ENCODE peak calls at places on chromosomes 13 and 19, in six cellular contexts. C is tibial nerve; V is CD8-positive, alpha-beta memory T cell; X is BJ; Z is ascending aorta; U is NT2/D1. L is an unnamed sample.

GRCh38 chr19:14669940-14670339 is 4.7 kb downstream of the ADGRE3 start:
- DNase-seq in C (no peak), V (no peak), X (no peak), Z (no peak), U (no peak), L (no peak)

GRCh38 chr13:111512707-111513106 is 192.3 kb downstream of the TEX29 start:
- DNase-seq in C (no peak), V (no peak), X (no peak), Z (no peak), U (no peak), L (no peak)

GRCh38 chr13:108104736-108105135 is 110.6 kb downstream of the LIG4 start:
- DNase-seq in C (no peak), V (no peak), X (no peak), Z (no peak), U (no peak), L (no peak)

GRCh38 chr13:82758056-82758455 is 1124.2 kb downstream of the SLITRK1 start:
- DNase-seq in C (no peak), V (no peak), X (no peak), Z (no peak), U (peak), L (no peak)

GRCh38 chr13:91724591-91724990 is 326.2 kb downstream of the GPC5 start:
- DNase-seq in C (no peak), V (no peak), X (no peak), Z (no peak), U (no peak), L (no peak)

GRCh38 chr19:40718774-40719391 is 2.0 kb downstream of the ITPKC start:
- DNase-seq in C (peak), V (no peak), X (no peak), Z (no peak), U (no peak), L (no peak)

GRCh38 chr13:29140277-29140676 is 320.1 kb downstream of the MTUS2 start:
- DNase-seq in C (no peak), V (no peak), X (peak), Z (peak), U (no peak), L (peak)

GRCh38 chr13:67147257-67148218 is 82.6 kb downstream of the PCDH9 start:
- DNase-seq in C (no peak), V (no peak), X (peak), Z (no peak), U (peak), L (peak)

GRCh38 chr13:72290962-72291681 is 424.1 kb upstream of the DACH1 start:
- DNase-seq in C (no peak), V (no peak), X (peak), Z (no peak), U (peak), L (peak)

GRCh38 chr13:27851481-27851880 is 59.2 kb downstream of the GSX1 start:
- DNase-seq in C (no peak), V (no peak), X (no peak), Z (no peak), U (no peak), L (no peak)

GRCh38 chr19:1986357-1987162 is 29.0 kb downstream of the BTBD2 start:
- DNase-seq in C (no peak), V (no peak), X (no peak), Z (no peak), U (no peak), L (no peak)

GRCh38 chr19:5637971-5638370 is 15.1 kb downstream of the SAFB start:
- DNase-seq in C (no peak), V (no peak), X (no peak), Z (no peak), U (no peak), L (no peak)

GRCh38 chr13:38866649-38867048 is 124.0 kb downstream of the STOML3 start:
- DNase-seq in C (no peak), V (no peak), X (no peak), Z (no peak), U (no peak), L (no peak)

GRCh38 chr19:42176649-42176989 is 40.9 kb downstream of the DEDD2 start:
- DNase-seq in C (no peak), V (no peak), X (no peak), Z (no peak), U (no peak), L (no peak)

GRCh38 chr13:43244482-43244881 is 221.1 kb downstream of the DNAJC15 start:
- DNase-seq in C (no peak), V (no peak), X (no peak), Z (no peak), U (no peak), L (no peak)

GRCh38 chr19:29855087-29855486 is 43.3 kb downstream of the CCNE1 start:
- DNase-seq in C (no peak), V (no peak), X (no peak), Z (no peak), U (no peak), L (no peak)

GRCh38 chr13:85675508-85675907 is 123.7 kb downstream of the SLITRK6 start:
- DNase-seq in C (no peak), V (no peak), X (no peak), Z (no peak), U (no peak), L (no peak)

GRCh38 chr13:91346848-91347211 is 657 bp upstream of the MIR17HG start:
- DNase-seq in C (no peak), V (peak), X (no peak), Z (no peak), U (no peak), L (no peak)

GRCh38 chr19:47713046-47714021 is at the start of gene EHD2:
- DNase-seq in C (peak), V (no peak), X (no peak), Z (no peak), U (no peak), L (no peak)

GRCh38 chr19:41320185-41320518 is 10.2 kb downstream of the CCDC97 start:
- DNase-seq in C (no peak), V (no peak), X (no peak), Z (no peak), U (no peak), L (no peak)

GRCh38 chr13:50969691-50970090 is 60.1 kb downstream of the RNASEH2B start:
- DNase-seq in C (no peak), V (no peak), X (no peak), Z (no peak), U (peak), L (no peak)

GRCh38 chr13:52001120-52001731 is 10.0 kb downstream of the ATP7B start:
- DNase-seq in C (no peak), V (peak), X (no peak), Z (no peak), U (no peak), L (peak)

GRCh38 chr13:85597790-85598500 is 201.3 kb downstream of the SLITRK6 start:
- DNase-seq in C (no peak), V (no peak), X (no peak), Z (no peak), U (no peak), L (no peak)

GRCh38 chr13:25819856-25820530 is 231.8 kb downstream of the SHISA2 start:
- DNase-seq in C (no peak), V (no peak), X (no peak), Z (no peak), U (no peak), L (no peak)

GRCh38 chr13:34044660-34045080 is 226.7 kb downstream of the RFC3 start:
- DNase-seq in C (no peak), V (no peak), X (peak), Z (no peak), U (no peak), L (peak)

DNA sequence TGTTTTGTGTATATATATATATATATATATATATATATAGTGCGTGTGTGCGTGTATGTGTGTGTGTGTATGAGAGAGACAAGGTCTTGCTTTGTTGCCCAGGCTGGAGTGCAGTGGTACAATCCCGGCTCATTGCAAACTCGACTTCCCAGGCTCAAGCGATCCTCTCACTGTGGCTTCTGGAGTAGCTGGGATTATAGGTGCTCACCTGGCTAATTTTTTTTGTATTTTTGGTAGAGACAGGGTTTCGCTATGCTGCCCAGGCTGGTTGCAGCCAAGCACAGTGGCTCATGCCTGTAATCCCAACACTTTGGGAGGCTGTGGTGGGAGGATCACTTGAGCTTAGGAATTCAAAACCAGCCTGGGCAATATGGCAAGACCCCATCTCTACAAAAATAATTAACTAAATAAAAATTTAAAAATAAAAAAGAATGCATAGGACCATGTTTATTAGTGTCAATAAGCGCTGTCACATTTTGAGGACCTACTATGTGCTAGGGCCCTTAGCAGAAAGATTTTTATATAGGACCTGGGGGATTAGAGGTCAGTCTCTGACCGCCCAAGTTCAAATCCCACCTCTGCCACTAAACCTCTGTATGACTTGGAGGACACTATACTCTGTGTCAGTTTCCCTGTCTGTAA is 1.8 kb downstream of the PVR start:
- DNase-seq in C (no peak), V (no peak), X (no peak), Z (no peak), U (no peak), L (no peak)
- H3K4me3 ChIP-seq in C (no peak), V (no peak), X (peak), Z (peak), U (no peak), L (peak)

GRCh38 chr19:48964205-48965032 is 690 bp upstream of the FTL start:
- DNase-seq in C (no peak), V (no peak), X (no peak), Z (no peak), U (no peak), L (no peak)

GRCh38 chr19:48962849-48963165 is 2.3 kb upstream of the FTL start:
- DNase-seq in C (no peak), V (no peak), X (no peak), Z (no peak), U (no peak), L (no peak)

GRCh38 chr19:48962029-48962848 is 2.9 kb upstream of the FTL start:
- DNase-seq in C (peak), V (peak), X (no peak), Z (no peak), U (no peak), L (no peak)

GRCh38 chr19:48965033-48965805 is at the start of gene FTL:
- DNase-seq in C (peak), V (peak), X (peak), Z (peak), U (peak), L (peak)

DNA sequence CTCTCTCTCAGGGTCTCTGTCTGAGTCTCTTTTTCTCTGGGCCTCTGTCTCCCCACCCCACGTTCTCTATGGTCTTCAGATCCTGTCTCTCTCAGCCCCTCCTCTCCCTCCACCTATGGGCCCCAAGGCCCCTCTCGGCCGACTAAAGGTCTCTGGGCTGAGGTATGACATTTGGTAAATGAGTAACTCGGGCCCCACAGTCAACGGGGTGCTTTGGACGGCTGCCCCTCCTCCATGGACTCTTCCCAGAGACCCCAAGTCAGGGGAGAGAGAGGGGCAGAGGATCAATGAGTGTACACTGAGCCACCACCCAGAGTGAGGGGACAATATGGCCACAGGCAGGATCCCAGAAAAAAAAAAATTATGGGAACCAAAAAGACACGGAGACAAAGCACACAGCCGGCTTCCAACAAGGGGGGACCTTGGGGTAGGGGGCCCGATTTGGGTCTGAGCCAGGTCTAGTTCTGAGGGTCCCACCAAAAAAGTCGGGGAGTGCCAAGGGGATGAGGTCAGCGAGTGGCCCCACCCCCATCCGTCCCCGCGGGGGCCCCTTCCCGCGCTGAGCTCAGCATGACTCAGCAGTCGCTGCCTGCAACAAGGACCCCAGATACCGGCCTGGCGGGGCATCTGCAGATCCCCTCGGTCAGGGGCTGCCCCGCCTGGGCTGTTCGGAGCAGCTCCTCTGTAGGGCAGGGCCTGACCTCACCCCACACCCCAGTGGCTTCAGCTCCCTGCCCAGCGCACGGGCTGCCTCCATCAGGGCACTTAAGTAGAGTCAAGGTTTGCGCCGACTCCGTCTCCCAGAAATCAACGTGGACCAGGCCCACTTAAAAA is 1.5 kb upstream of the FTL start:
- DNase-seq in C (peak), V (no peak), X (no peak), Z (no peak), U (no peak), L (no peak)
- H3K4me3 ChIP-seq in C (peak), V (peak), X (peak), Z (peak), U (peak), L (no peak)

DNA sequence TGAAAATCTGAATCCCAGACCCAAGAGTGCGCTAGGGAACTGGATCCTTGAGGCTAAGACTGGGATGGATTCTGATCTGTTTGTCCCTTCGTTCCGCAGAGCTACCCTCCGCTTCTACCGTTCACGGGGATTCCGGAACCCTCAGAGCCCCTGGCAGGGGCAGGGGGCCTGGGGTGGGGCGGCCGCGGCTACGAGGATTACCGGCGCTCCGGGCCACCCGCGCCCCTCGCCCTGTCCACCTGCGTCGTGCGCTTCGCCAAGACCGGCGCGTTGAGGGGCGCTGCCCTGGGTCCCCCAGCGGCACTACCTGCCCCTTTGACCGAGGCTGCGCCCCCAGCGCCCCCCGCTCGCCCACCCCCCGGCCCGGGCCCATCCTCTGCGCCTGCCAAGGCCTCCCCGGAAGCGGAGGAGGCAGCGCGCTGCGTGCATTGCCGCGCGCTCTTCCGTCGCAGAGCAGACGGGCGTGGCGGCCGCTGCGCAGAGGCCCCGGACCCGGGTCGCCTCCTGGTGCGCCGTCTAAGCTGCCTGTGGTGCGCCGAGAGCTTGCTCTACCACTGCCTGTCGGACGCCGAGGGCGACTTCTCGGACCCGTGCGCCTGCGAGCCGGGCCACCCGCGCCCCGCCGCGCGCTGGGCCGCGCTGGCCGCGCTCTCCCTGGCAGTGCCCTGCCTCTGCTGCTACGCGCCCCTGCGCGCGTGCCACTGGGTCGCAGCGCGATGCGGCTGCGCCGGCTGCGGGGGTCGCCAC is 7.1 kb downstream of the SPRED3 start:
- DNase-seq in C (no peak), V (peak), X (no peak), Z (no peak), U (no peak), L (no peak)
- H3K4me3 ChIP-seq in C (no peak), V (peak), X (no peak), Z (peak), U (no peak), L (no peak)

DNA sequence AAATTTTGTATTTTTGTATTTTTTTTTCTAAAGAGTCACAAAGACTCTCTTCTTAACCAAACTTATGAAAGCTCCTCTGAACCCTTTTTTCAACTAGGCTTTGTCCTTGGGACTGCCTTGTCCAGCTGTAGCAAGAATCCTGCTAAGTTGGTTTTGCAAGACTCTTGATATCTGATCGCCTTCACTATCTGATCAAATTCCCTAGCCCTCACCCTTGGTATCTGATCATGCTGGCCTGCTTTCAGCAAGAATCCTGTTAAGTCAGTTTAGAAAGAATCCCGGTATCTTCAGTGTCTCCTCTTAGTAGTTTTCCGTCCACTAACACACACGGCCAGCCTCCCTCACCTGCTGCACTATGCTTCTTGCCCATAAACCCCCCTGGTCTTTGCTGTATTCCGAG is 1.9 kb upstream of the SIGLEC5 start:
- DNase-seq in C (no peak), V (no peak), X (no peak), Z (no peak), U (no peak), L (no peak)
- H3K4me3 ChIP-seq in C (no peak), V (no peak), X (no peak), Z (no peak), U (no peak), L (no peak)

GRCh38 chr13:113288880-113289279 is 8.2 kb upstream of the LAMP1 start:
- DNase-seq in C (no peak), V (no peak), X (no peak), Z (no peak), U (no peak), L (no peak)

DNA sequence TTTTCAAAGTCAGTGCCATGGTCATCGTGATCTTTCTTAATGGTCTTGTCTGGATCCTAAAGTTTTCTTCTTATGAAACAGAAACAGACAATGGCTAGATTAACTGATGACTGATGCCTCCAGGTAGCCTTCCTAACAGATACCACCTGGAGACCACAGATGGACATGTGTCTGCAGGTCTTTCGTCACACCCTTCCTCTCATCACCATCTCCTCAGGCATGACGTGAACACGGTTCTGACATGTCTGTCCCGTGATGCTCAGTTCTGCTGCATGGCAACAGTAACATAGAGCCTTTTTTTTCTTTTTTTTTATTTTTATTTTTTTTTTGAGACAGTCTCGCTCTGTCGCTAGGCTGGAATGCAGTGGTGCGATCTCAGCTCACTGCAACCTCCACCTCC is 13.1 kb upstream of the LAMP1 start:
- DNase-seq in C (no peak), V (no peak), X (no peak), Z (no peak), U (no peak), L (no peak)
- H3K4me3 ChIP-seq in C (no peak), V (no peak), X (no peak), Z (no peak), U (no peak), L (no peak)

DNA sequence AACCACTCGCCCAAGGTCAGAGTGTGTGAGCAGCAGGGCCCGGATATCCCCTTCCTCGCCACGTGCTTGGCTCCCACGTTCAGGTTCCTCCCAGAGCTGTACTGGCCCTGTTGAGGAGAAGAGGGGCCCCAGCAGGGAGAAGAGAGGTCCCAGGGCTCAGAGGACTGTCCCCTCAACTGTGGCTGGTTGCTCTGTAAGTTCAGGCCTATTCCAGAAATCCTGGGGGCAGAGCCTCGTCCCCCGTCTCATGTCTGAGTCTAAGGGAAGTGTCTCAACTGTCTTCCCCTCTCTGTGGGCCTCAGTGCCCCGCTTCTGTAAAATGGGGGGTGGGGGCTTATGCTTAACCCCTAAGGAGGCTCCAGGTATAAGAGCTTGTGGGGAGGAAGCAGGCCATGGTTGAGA is 3.9 kb downstream of the PPP5C start:
- DNase-seq in C (peak), V (peak), X (no peak), Z (no peak), U (no peak), L (no peak)
- H3K4me3 ChIP-seq in C (no peak), V (peak), X (no peak), Z (peak), U (no peak), L (no peak)

DNA sequence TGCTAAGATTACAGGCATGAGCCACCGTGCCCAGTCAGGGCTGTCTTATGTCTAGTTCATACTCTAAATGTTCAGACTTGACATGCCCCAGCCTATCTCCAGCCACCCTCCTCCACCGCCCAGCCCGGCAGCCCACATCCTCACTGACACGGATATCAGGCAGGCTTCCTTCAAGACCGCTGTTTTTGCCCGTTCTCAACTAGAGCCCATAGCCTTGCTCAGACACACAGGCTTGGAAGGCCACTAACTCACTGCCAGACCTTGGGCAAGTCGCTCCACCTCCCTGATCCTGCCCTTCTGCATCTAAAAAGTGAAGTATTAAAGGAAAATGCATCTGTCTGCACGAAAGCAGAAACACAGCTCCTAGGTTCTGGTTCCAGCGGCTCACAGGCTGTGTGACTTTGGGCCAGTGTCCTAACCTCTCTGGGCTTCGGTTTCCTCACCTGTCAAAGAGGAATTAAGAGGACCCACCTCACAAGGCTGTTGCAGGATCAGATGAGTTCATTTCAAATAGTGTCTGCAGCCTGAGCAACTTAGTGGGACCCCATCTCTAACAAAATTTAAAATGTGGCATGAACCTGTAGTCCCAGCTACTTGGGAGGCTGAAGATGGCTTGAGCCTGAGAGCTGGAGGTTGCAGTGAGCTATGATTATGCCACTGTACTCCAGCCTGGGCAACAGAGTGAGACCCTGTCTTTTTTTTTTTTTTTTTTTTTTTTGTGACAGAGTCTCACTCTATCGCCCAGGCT is 14.5 kb upstream of the CERS4 start:
- DNase-seq in C (no peak), V (peak), X (no peak), Z (no peak), U (no peak), L (no peak)
- H3K4me3 ChIP-seq in C (no peak), V (peak), X (no peak), Z (peak), U (no peak), L (no peak)

L was measured in kidney epithelial cell.